ENCODE peak calls at places on chromosomes 7 and 10, in nine cellular contexts. S, A, Q, L, J, G, B, P and H are unnamed samples.

GRCh38 chr10:43679509-43679908 is 30.8 kb upstream of the ZNF32 start:
- DNase-seq in A (no peak), G (no peak), P (no peak), L (no peak), J (peak), B (no peak), S (peak), Q (peak), H (no peak)

GRCh38 chr7:4845740-4846142 is 16.1 kb downstream of the PAPOLB start:
- DNase-seq in Q (no peak), A (peak), P (no peak), G (no peak), L (peak), B (no peak), J (peak), S (no peak), H (no peak)

GRCh38 chr7:113875224-113875623 is 43.6 kb downstream of the PPP1R3A start:
- DNase-seq in L (no peak), S (no peak), P (no peak), J (no peak), B (no peak), G (no peak), Q (peak), A (no peak), H (no peak)

GRCh38 chr10:74075906-74076305 is 74.7 kb downstream of the AP3M1 start:
- DNase-seq in G (no peak), B (no peak), L (no peak), Q (no peak), A (no peak), P (no peak), S (no peak), J (no peak), H (no peak)

GRCh38 chr10:29627201-29628105 is 7.3 kb downstream of the SVIL start:
- DNase-seq in Q (peak), G (no peak), J (no peak), L (no peak), S (no peak), P (no peak), A (no peak), B (no peak), H (no peak)

GRCh38 chr10:12703141-12703540 is 298.4 kb downstream of the CCDC3 start:
- DNase-seq in A (no peak), P (no peak), G (no peak), L (no peak), J (no peak), B (no peak), S (peak), Q (no peak), H (no peak)

GRCh38 chr10:22618081-22618785 is 96.1 kb downstream of the PIP4K2A start:
- DNase-seq in J (no peak), P (no peak), B (no peak), G (no peak), L (no peak), A (no peak), S (no peak), Q (peak), H (no peak)

GRCh38 chr7:7808156-7808555 is 89.7 kb upstream of the RPA3 start:
- DNase-seq in P (peak), L (no peak), J (no peak), S (no peak), G (no peak), B (no peak), A (no peak), Q (peak), H (no peak)

GRCh38 chr7:42914009-42914725 is 2.3 kb upstream of the C7orf25 start:
- DNase-seq in G (no peak), J (no peak), L (no peak), B (no peak), Q (peak), P (no peak), A (no peak), S (no peak), H (no peak)

GRCh38 chr10:33334170-33334838 is at the start of gene NRP1:
- DNase-seq in B (peak), G (no peak), J (peak), P (no peak), S (peak), A (peak), Q (no peak), L (peak), H (no peak)

GRCh38 chr7:132225216-132226030 is 350.8 kb downstream of the PLXNA4 start:
- DNase-seq in Q (no peak), A (peak), J (no peak), P (peak), G (no peak), B (no peak), L (no peak), S (peak), H (no peak)
- TF ChIP-seq CTCF in Q (no peak), A (no peak), J (no peak), P (no peak), G (no peak), B (no peak), L (no peak), S (no peak), H (no peak)

DNA sequence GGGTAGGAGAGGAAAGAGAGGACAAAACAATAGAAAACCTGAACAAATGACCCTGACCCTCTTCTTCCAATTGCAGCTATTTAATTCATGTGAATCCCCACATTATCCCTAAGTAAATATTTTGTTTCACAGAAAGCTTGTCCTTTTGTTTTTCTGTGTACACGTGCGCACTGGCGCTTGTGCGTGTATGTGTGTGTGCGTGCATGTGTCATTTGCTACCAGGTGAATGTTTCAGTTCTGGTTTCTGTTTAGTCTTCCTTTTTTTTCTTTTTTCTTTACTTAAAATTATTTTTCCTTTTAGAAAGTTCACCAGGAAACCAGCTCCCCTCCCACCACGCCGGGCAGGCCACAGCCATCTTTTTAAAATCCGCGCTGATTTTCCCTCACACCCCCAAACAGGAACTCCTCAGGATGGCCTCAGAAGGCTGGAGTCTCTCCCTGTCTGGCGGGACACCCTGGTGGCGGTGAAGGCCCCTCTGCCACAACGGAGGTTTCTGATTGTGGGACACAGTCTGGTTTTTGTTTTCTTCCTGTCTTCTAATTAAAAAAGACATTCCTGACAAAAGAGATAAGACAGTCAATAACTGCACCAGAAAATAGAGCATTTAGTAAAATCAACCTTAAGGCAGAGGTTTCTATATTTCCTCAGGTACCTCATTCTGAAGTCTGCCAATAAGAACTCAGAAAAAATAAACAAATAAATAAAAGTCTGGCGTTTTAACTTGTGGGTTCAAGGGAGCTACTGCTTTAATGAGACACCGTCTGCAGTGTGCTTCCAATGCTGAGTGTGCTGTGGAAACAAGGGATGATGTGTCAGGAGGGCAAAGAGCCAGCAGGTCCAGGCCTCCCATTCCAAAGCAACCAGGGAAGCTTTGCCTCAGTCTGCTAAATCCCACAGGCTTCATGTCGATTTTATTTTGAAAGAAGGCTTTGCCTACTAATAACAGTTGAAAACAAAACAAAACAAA is 17.4 kb downstream of the IRF5 start:
- DNase-seq in L (no peak), B (no peak), A (no peak), J (no peak), P (no peak), Q (peak), G (no peak), S (no peak), H (no peak)
- TF ChIP-seq CTCF in L (peak), B (no peak), A (no peak), J (no peak), P (no peak), Q (no peak), G (peak), S (no peak), H (no peak)

GRCh38 chr7:107212719-107213118 is 43.9 kb downstream of the HBP1 start:
- DNase-seq in G (no peak), S (no peak), P (no peak), L (no peak), J (no peak), Q (no peak), A (no peak), B (peak), H (no peak)
- TF ChIP-seq CTCF in G (no peak), S (no peak), P (no peak), L (no peak), J (no peak), Q (no peak), A (no peak), B (no peak), H (no peak)

DNA sequence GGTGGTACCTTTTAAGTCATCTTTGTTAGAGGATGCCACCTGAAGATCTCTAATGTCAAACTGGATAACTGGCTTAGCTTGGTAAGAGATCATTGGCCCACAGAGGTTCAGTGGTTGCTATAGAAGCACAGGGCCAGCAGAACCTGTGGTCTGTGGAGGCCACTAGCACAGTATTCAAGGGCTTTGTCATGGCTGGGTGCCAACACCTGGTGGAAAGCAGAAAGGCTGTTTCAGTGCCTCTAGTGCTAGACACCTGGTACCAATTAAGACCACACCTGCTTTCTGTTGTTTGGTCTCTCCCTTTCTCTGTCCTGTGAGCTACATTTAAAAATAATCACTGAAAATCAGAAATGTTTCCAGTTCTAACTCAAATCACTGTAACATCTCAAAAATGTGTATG is 10.0 kb upstream of the PCGF5 start:
- DNase-seq in Q (no peak), S (peak), P (no peak), A (no peak), G (no peak), J (no peak), L (no peak), B (no peak), H (no peak)
- TF ChIP-seq CTCF in Q (no peak), S (no peak), P (no peak), A (no peak), G (no peak), J (no peak), L (no peak), B (no peak), H (no peak)

GRCh38 chr10:132306951-132307751 is 599 bp downstream of the STK32C start:
- DNase-seq in S (no peak), Q (peak), A (peak), J (no peak), L (peak), P (peak), B (no peak), G (peak), H (no peak)
- TF ChIP-seq CTCF in S (no peak), Q (no peak), A (no peak), J (no peak), L (no peak), P (no peak), B (no peak), G (no peak), H (no peak)

DNA sequence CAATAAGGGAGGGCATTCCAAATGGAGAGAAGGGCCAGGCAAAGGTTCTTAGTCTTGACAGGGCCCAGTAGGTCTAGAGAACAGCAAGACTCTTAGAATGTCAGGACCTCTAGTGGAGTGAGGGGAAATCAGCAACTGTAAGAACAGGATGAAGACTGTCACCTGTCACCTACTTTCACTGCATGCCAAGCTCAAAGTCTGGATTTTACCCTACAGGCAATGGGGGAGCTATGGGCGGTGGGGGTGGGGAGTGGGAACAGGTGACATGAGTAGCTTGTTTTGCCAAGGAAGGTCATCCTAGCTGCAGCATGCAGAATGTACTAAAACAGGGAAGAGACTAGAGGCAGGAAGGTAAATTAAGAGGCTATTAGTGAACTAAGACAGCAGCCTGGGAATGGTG is 18.3 kb downstream of the GOT1 start:
- DNase-seq in J (no peak), S (no peak), G (no peak), B (no peak), Q (no peak), A (no peak), L (no peak), P (no peak), H (no peak)
- TF ChIP-seq CTCF in J (no peak), S (no peak), G (no peak), B (no peak), Q (no peak), A (no peak), L (peak), P (no peak), H (no peak)